ENCODE peak calls at places on chromosomes 13 and 19, in four cellular contexts. G is B cell, W is heart right ventricle, U is Calu3. P is an unnamed sample.

GRCh38 chr19:53076984-53077383 is 26.2 kb downstream of the ZNF160 start:
- DNase-seq in G (peak; percentile 35), W (peak; percentile 55), U (no peak), P (no peak)

GRCh38 chr19:29708553-29709439 is 6.3 kb downstream of the C19orf12 start:
- DNase-seq in G (no peak), W (peak; percentile 42), U (no peak), P (no peak)

GRCh38 chr19:52200044-52200443 is 10.2 kb downstream of the PPP2R1A start:
- DNase-seq in G (no peak), W (no peak), U (no peak), P (no peak)

GRCh38 chr13:82216165-82216564 is 1666.1 kb downstream of the SLITRK1 start:
- DNase-seq in G (no peak), W (no peak), U (no peak), P (no peak)

GRCh38 chr13:89783221-89783755 is 1564.2 kb upstream of the MIR17HG start:
- DNase-seq in G (no peak), W (no peak), U (no peak), P (no peak)

GRCh38 chr19:50198431-50199253 is 4.8 kb upstream of the MYH14 start:
- DNase-seq in G (no peak), W (no peak), U (no peak), P (no peak)

GRCh38 chr13:53151692-53152421 is 123.2 kb downstream of the OLFM4 start:
- DNase-seq in G (peak; percentile 22), W (no peak), U (peak; percentile 14), P (peak; percentile 38)

GRCh38 chr19:39052243-39052746 is 19.9 kb upstream of the FBXO27 start:
- DNase-seq in G (peak; percentile 72), W (peak; percentile 55), U (peak; percentile 88), P (peak; percentile 49)

GRCh38 chr19:57708641-57709354 is at the start of gene ZNF154:
- DNase-seq in G (peak; percentile 83), W (peak; percentile 27), U (no peak), P (peak; percentile 19)

GRCh38 chr13:75469087-75469486 is 12.9 kb downstream of the TBC1D4 start:
- DNase-seq in G (no peak), W (no peak), U (no peak), P (no peak)

GRCh38 chr13:48161530-48162179 is 66.8 kb upstream of the MED4 start:
- DNase-seq in G (no peak), W (peak; percentile 29), U (no peak), P (no peak)

GRCh38 chr19:1672038-1672768 is 19.8 kb upstream of the TCF3 start:
- DNase-seq in G (peak; percentile 84), W (peak; percentile 50), U (peak; percentile 56), P (peak; percentile 72)

GRCh38 chr13:42660367-42660965 is 86.5 kb downstream of the TNFSF11 start:
- DNase-seq in G (no peak), W (no peak), U (no peak), P (no peak)

GRCh38 chr19:8132858-8133458 is 16.4 kb downstream of the FBN3 start:
- DNase-seq in G (no peak), W (no peak), U (no peak), P (no peak)

GRCh38 chr13:53201454-53202225 is 173.0 kb downstream of the OLFM4 start:
- DNase-seq in G (peak; percentile 2), W (peak; percentile 25), U (no peak), P (peak; percentile 1)

GRCh38 chr19:39397360-39398296 is 6.5 kb downstream of the MED29 start:
- DNase-seq in G (peak; percentile 95), W (peak; percentile 93), U (peak; percentile 98), P (peak; percentile 89)

GRCh38 chr19:32708457-32708856 is 11.1 kb upstream of the TDRD12 start:
- DNase-seq in G (no peak), W (no peak), U (no peak), P (no peak)

GRCh38 chr13:101217086-101217485 is 199.2 kb downstream of the NALCN start:
- DNase-seq in G (no peak), W (no peak), U (no peak), P (no peak)

GRCh38 chr13:101218484-101218883 is 197.8 kb downstream of the NALCN start:
- DNase-seq in G (no peak), W (no peak), U (no peak), P (no peak)

GRCh38 chr13:101219609-101220265 is 196.6 kb downstream of the NALCN start:
- DNase-seq in G (no peak), W (no peak), U (no peak), P (no peak)
- TF ChIP-seq CTCF in G (no peak), W (no peak), U (no peak), P (no peak)

GRCh38 chr19:27794444-27795042 is 1418.4 kb downstream of the UQCRFS1 start:
- DNase-seq in G (no peak), W (peak; percentile 17), U (no peak), P (no peak)
- TF ChIP-seq CTCF in G (no peak), W (no peak), U (no peak), P (no peak)

GRCh38 chr13:92355213-92355612 is 871.4 kb upstream of the GPC6 start:
- DNase-seq in G (no peak), W (no peak), U (no peak), P (no peak)
- TF ChIP-seq CTCF in G (no peak), W (no peak), U (no peak), P (no peak)

GRCh38 chr19:12825259-12826131 is 8.9 kb downstream of the RTBDN start:
- DNase-seq in G (peak; percentile 37), W (no peak), U (peak; percentile 50), P (no peak)
- TF ChIP-seq CTCF in G (peak; percentile 19), W (no peak), U (no peak), P (peak; percentile 34)

DNA sequence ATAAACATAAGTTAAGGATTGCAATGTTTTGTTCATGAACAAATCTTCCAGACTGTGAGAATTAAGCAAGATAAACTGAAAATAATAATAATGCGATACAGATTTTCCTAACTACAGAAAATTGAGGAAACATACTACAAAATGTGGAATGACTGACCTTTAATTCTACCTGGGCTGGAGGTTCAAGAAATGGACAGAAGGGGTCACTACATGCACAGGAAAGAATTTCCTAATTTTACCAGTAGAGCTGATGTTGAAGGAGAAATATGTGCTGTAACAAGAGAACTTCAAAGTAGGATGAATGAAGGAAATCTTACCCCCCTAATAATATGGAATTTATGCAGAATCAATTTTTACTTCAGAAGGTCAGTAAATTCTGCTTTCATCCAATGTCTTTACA is 62.3 kb downstream of the ZNF627 start:
- DNase-seq in G (no peak), W (no peak), U (no peak), P (peak; percentile 14)
- TF ChIP-seq CTCF in G (no peak), W (no peak), U (no peak), P (peak; percentile 36)

DNA sequence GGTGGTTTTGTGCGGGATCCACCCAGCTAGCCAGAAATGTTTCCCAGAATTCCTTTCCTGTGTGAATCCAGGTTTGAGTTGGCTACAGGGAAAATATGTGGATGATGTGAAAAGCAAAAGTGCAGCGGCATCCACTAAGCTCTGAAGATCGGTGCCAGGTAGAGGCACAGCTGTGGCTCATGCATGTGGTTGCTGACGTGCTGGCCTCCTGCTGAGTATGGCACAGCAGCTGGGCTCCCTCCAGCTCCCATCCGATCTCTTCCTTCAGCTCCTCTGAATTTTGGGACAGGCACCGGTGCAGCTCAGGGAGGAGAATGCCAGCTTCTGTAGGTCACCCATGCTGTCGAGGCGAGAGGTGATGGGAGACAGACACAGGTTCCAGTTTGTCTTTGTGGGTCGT is 84.0 kb upstream of the GSX1 start:
- DNase-seq in G (no peak), W (no peak), U (no peak), P (no peak)
- TF ChIP-seq CTCF in G (no peak), W (no peak), U (no peak), P (no peak)

DNA sequence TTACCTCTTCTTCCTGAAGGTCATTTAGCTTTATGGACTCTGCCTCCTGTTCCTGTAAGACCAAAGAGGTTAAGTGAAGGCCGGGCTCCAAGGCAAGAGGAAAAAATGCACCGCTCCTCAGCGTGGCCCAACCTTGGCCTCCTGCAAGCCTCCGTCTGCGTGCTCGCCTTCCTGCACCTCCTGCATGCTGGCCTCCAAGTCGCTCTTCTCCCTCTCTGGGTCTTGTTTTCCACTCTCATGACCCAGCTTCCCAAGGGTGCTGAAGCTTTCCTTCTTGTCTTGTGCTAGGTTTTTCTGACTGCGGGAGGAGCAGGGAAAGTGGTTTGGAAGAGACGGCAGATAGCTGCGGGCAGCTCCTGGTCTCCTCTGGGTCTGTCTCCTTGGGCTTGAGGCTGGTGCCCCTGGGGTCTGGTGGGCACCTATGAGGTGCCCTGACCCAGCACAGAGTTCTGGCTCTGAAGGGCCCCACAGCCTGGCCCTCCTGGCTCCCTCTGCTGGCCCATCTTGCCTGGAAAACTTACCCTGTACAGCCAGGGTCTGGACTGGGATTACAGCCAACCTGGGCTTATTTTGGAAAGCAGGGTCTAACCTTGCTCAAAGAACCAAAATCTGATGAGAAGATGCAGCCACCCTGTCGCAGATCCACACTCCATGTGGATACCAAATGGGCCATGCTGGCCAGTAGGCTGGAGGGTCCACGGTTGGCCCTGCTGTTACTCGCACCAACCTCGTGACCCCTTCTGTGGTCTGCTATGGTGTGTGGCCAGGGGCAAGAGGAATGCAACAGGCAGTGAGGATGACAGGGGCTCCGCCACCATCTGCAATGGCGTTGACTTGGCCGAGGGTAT is 5.2 kb downstream of the C13orf46 start:
- DNase-seq in G (no peak), W (no peak), U (no peak), P (no peak)
- TF ChIP-seq CTCF in G (no peak), W (no peak), U (no peak), P (no peak)

DNA sequence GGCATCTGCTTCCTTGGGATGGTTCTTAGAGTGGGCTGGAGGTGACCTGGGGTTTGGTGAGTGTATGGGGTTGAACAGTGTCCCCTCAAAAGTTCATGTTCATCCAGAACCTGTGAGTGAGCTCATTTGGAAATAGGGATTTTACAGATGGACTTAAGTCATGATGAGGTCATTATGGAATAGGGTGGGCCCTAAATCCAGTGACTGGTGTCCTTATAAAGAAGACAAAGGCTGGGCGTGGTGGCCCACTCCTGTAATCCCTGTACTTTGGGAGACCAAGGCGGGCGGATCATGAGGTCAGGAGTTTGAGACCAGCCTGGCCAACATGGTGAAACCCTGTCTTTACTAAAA is 42.9 kb downstream of the CRTC1 start:
- DNase-seq in G (no peak), W (no peak), U (no peak), P (no peak)
- TF ChIP-seq CTCF in G (no peak), W (no peak), U (no peak), P (no peak)

P was measured in GM06990.